ENCODE peak calls at places on chromosome 12, in six cellular contexts. One of them, this sample, is unnamed.

GRCh38 chr12:52360106-52360662 is 7.1 kb downstream of the KRT85 start:
- DNase-seq in MM.1S: no peak
- DNase-seq in ovary: no peak
- DNase-seq in astrocyte: no peak
- DNase-seq in heart left ventricle: no peak
- DNase-seq in tibial artery: peak; percentile 11
- DNase-seq in this sample: no peak

GRCh38 chr12:27185234-27186045 is 58.6 kb upstream of the STK38L start:
- DNase-seq in MM.1S: peak; percentile 99
- DNase-seq in ovary: no peak
- DNase-seq in astrocyte: peak; percentile 99
- DNase-seq in heart left ventricle: no peak
- DNase-seq in tibial artery: no peak
- DNase-seq in this sample: no peak

GRCh38 chr12:59736359-59736758 is 140.5 kb downstream of the SLC16A7 start:
- DNase-seq in MM.1S: no peak
- DNase-seq in ovary: no peak
- DNase-seq in astrocyte: no peak
- DNase-seq in heart left ventricle: no peak
- DNase-seq in tibial artery: no peak
- DNase-seq in this sample: no peak

GRCh38 chr12:100554608-100555077 is 18.8 kb upstream of the GAS2L3 start:
- DNase-seq in MM.1S: peak; percentile 57
- DNase-seq in ovary: no peak
- DNase-seq in astrocyte: peak; percentile 77
- DNase-seq in heart left ventricle: no peak
- DNase-seq in tibial artery: no peak
- DNase-seq in this sample: no peak

GRCh38 chr12:53820907-53821306 is 69.1 kb upstream of the CISTR start:
- DNase-seq in MM.1S: no peak
- DNase-seq in ovary: no peak
- DNase-seq in astrocyte: no peak
- DNase-seq in heart left ventricle: no peak
- DNase-seq in tibial artery: no peak
- DNase-seq in this sample: no peak

GRCh38 chr12:68428211-68428610 is 96.0 kb upstream of the MDM1 start:
- DNase-seq in MM.1S: no peak
- DNase-seq in ovary: no peak
- DNase-seq in astrocyte: no peak
- DNase-seq in heart left ventricle: no peak
- DNase-seq in tibial artery: no peak
- DNase-seq in this sample: no peak

GRCh38 chr12:40208707-40209106 is 16.1 kb upstream of the LRRK2 start:
- DNase-seq in MM.1S: peak; percentile 40
- DNase-seq in ovary: no peak
- DNase-seq in astrocyte: no peak
- DNase-seq in heart left ventricle: peak; percentile 28
- DNase-seq in tibial artery: peak; percentile 54
- DNase-seq in this sample: no peak

GRCh38 chr12:98295681-98296080 is 219.7 kb upstream of the TMPO start:
- DNase-seq in MM.1S: no peak
- DNase-seq in ovary: no peak
- DNase-seq in astrocyte: peak; percentile 61
- DNase-seq in heart left ventricle: no peak
- DNase-seq in tibial artery: no peak
- DNase-seq in this sample: no peak

GRCh38 chr12:102452605-102453004 is 27.8 kb downstream of the IGF1 start:
- DNase-seq in MM.1S: no peak
- DNase-seq in ovary: no peak
- DNase-seq in astrocyte: no peak
- DNase-seq in heart left ventricle: no peak
- DNase-seq in tibial artery: no peak
- DNase-seq in this sample: no peak

GRCh38 chr12:49366652-49367380 is 446 bp upstream of the SPATS2 start:
- DNase-seq in MM.1S: peak; percentile 97
- DNase-seq in ovary: peak; percentile 76
- DNase-seq in astrocyte: peak; percentile 88
- DNase-seq in heart left ventricle: peak; percentile 95
- DNase-seq in tibial artery: peak; percentile 79
- DNase-seq in this sample: peak; percentile 68

GRCh38 chr12:38823743-38824142 is 81.6 kb downstream of the CPNE8 start:
- DNase-seq in MM.1S: no peak
- DNase-seq in ovary: no peak
- DNase-seq in astrocyte: peak; percentile 12
- DNase-seq in heart left ventricle: no peak
- DNase-seq in tibial artery: no peak
- DNase-seq in this sample: no peak

GRCh38 chr12:102430661-102431060 is 49.7 kb downstream of the IGF1 start:
- DNase-seq in MM.1S: no peak
- DNase-seq in ovary: no peak
- DNase-seq in astrocyte: no peak
- DNase-seq in heart left ventricle: no peak
- DNase-seq in tibial artery: no peak
- DNase-seq in this sample: no peak

GRCh38 chr12:93970892-93971688 is 177.3 kb upstream of the PLXNC1 start:
- DNase-seq in MM.1S: no peak
- DNase-seq in ovary: no peak
- DNase-seq in astrocyte: no peak
- DNase-seq in heart left ventricle: no peak
- DNase-seq in tibial artery: no peak
- DNase-seq in this sample: no peak

GRCh38 chr12:49866859-49867579 is 24.1 kb upstream of the BCDIN3D start:
- DNase-seq in MM.1S: peak; percentile 58
- DNase-seq in ovary: peak; percentile 65
- DNase-seq in astrocyte: no peak
- DNase-seq in heart left ventricle: peak; percentile 77
- DNase-seq in tibial artery: peak; percentile 64
- DNase-seq in this sample: peak; percentile 70

GRCh38 chr12:2295941-2296461 is 243.2 kb downstream of the CACNA1C start:
- DNase-seq in MM.1S: no peak
- DNase-seq in ovary: no peak
- DNase-seq in astrocyte: peak; percentile 78
- DNase-seq in heart left ventricle: no peak
- DNase-seq in tibial artery: no peak
- DNase-seq in this sample: no peak

GRCh38 chr12:51910691-51911090 is 3.4 kb downstream of the ACVRL1 start:
- DNase-seq in MM.1S: no peak
- DNase-seq in ovary: no peak
- DNase-seq in astrocyte: no peak
- DNase-seq in heart left ventricle: peak; percentile 44
- DNase-seq in tibial artery: no peak
- DNase-seq in this sample: no peak

GRCh38 chr12:99879439-99879838 is 105.3 kb downstream of the ANKS1B start:
- DNase-seq in MM.1S: no peak
- DNase-seq in ovary: no peak
- DNase-seq in astrocyte: no peak
- DNase-seq in heart left ventricle: no peak
- DNase-seq in tibial artery: no peak
- DNase-seq in this sample: no peak

GRCh38 chr12:116142936-116143882 is 134.3 kb downstream of the MED13L start:
- DNase-seq in MM.1S: no peak
- DNase-seq in ovary: no peak
- DNase-seq in astrocyte: peak; percentile 92
- DNase-seq in heart left ventricle: no peak
- DNase-seq in tibial artery: no peak
- DNase-seq in this sample: no peak

GRCh38 chr12:16076553-16076952 is 165.4 kb downstream of the DERA start:
- DNase-seq in MM.1S: peak; percentile 58
- DNase-seq in ovary: no peak
- DNase-seq in astrocyte: no peak
- DNase-seq in heart left ventricle: no peak
- DNase-seq in tibial artery: no peak
- DNase-seq in this sample: no peak

GRCh38 chr12:65879878-65880277 is 55.6 kb downstream of the HMGA2 start:
- DNase-seq in MM.1S: no peak
- DNase-seq in ovary: no peak
- DNase-seq in astrocyte: peak; percentile 94
- DNase-seq in heart left ventricle: no peak
- DNase-seq in tibial artery: no peak
- DNase-seq in this sample: no peak

GRCh38 chr12:56528836-56529235 is 7.2 kb downstream of the RBMS2 start:
- DNase-seq in MM.1S: no peak
- DNase-seq in ovary: no peak
- DNase-seq in astrocyte: peak; percentile 8
- DNase-seq in heart left ventricle: no peak
- DNase-seq in tibial artery: no peak
- DNase-seq in this sample: no peak

GRCh38 chr12:32921397-32921796 is 24.8 kb upstream of the PKP2 start:
- DNase-seq in MM.1S: no peak
- DNase-seq in ovary: no peak
- DNase-seq in astrocyte: peak; percentile 69
- DNase-seq in heart left ventricle: no peak
- DNase-seq in tibial artery: no peak
- DNase-seq in this sample: no peak

GRCh38 chr12:110123861-110124183 is 335 bp upstream of the IFT81 start:
- DNase-seq in MM.1S: no peak
- DNase-seq in ovary: no peak
- DNase-seq in astrocyte: no peak
- DNase-seq in heart left ventricle: no peak
- DNase-seq in tibial artery: no peak
- DNase-seq in this sample: no peak

GRCh38 chr12:54009171-54010052 is 627 bp downstream of the HOXC8 start:
- DNase-seq in MM.1S: no peak
- DNase-seq in ovary: no peak
- DNase-seq in astrocyte: no peak
- DNase-seq in heart left ventricle: no peak
- DNase-seq in tibial artery: no peak
- DNase-seq in this sample: no peak

GRCh38 chr12:6937481-6938352 is 5.9 kb upstream of the RNU7-1 start:
- DNase-seq in MM.1S: peak; percentile 97
- DNase-seq in ovary: peak; percentile 89
- DNase-seq in astrocyte: peak; percentile 87
- DNase-seq in heart left ventricle: peak; percentile 95
- DNase-seq in tibial artery: peak; percentile 90
- DNase-seq in this sample: peak; percentile 92

GRCh38 chr12:6938353-6939186 is 5.0 kb upstream of the RNU7-1 start:
- DNase-seq in MM.1S: no peak
- DNase-seq in ovary: peak; percentile 43
- DNase-seq in astrocyte: no peak
- DNase-seq in heart left ventricle: no peak
- DNase-seq in tibial artery: no peak
- DNase-seq in this sample: no peak

GRCh38 chr12:6936642-6937480 is 6.8 kb upstream of the RNU7-1 start:
- DNase-seq in MM.1S: no peak
- DNase-seq in ovary: peak; percentile 63
- DNase-seq in astrocyte: no peak
- DNase-seq in heart left ventricle: peak; percentile 56
- DNase-seq in tibial artery: no peak
- DNase-seq in this sample: no peak

GRCh38 chr12:6941267-6941666 is 2.3 kb upstream of the RNU7-1 start:
- DNase-seq in MM.1S: no peak
- DNase-seq in ovary: peak; percentile 33
- DNase-seq in astrocyte: no peak
- DNase-seq in heart left ventricle: no peak
- DNase-seq in tibial artery: no peak
- DNase-seq in this sample: no peak

DNA sequence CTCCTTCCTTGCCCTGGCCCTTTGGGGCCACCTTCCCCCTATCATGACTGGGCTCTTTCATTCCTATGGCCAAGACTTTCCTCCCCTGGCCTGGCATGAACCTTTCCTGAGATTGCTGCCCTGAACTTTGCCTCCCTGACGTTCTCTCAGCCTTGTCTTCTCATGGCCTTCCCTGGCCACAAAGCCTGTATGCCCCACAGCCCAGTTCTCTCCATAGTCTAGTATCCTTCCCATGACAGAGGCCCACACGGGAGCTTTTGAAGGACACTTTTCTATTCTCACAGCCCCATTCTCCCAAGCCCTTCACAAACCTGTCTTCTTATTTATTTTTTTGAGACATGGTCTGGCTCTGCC is 4.5 kb upstream of the RNU7-1 start:
- DNase-seq in MM.1S: no peak
- DNase-seq in ovary: no peak
- DNase-seq in astrocyte: no peak
- DNase-seq in heart left ventricle: no peak
- DNase-seq in tibial artery: no peak
- DNase-seq in this sample: no peak
- H3K27ac ChIP-seq in MM.1S: no peak overlapping the region
- H3K27ac ChIP-seq in ovary: peak overlapping the region; percentile 93
- H3K27ac ChIP-seq in astrocyte: no peak overlapping the region
- H3K27ac ChIP-seq in heart left ventricle: no peak overlapping the region
- H3K27ac ChIP-seq in tibial artery: peak overlapping the region; percentile 99
- H3K27ac ChIP-seq in this sample: peak overlapping the region; percentile 99

GRCh38 chr12:128088926-128089325 is 178.0 kb upstream of the TMEM132C start:
- DNase-seq in MM.1S: no peak
- DNase-seq in ovary: no peak
- DNase-seq in astrocyte: no peak
- DNase-seq in heart left ventricle: no peak
- DNase-seq in tibial artery: no peak
- DNase-seq in this sample: no peak

GRCh38 chr12:128091931-128092330 is 175.0 kb upstream of the TMEM132C start:
- DNase-seq in MM.1S: no peak
- DNase-seq in ovary: no peak
- DNase-seq in astrocyte: no peak
- DNase-seq in heart left ventricle: no peak
- DNase-seq in tibial artery: no peak
- DNase-seq in this sample: no peak

GRCh38 chr12:128091101-128091795 is 175.7 kb upstream of the TMEM132C start:
- DNase-seq in MM.1S: no peak
- DNase-seq in ovary: no peak
- DNase-seq in astrocyte: no peak
- DNase-seq in heart left ventricle: no peak
- DNase-seq in tibial artery: no peak
- DNase-seq in this sample: no peak

GRCh38 chr12:128089961-128090360 is 177.0 kb upstream of the TMEM132C start:
- DNase-seq in MM.1S: no peak
- DNase-seq in ovary: no peak
- DNase-seq in astrocyte: no peak
- DNase-seq in heart left ventricle: no peak
- DNase-seq in tibial artery: no peak
- DNase-seq in this sample: no peak
- TF ChIP-seq CTCF in MM.1S: no peak
- TF ChIP-seq CTCF in ovary: no peak
- TF ChIP-seq CTCF in astrocyte: no peak
- TF ChIP-seq CTCF in heart left ventricle: no peak
- TF ChIP-seq CTCF in tibial artery: no peak
- TF ChIP-seq CTCF in this sample: no peak

GRCh38 chr12:129825316-129825715 is 78.5 kb downstream of the TMEM132D start:
- DNase-seq in MM.1S: no peak
- DNase-seq in ovary: no peak
- DNase-seq in astrocyte: no peak
- DNase-seq in heart left ventricle: no peak
- DNase-seq in tibial artery: no peak
- DNase-seq in this sample: no peak
- H3K9me3 ChIP-seq in MM.1S: no peaks in the 10 kb centered on the region
- H3K9me3 ChIP-seq in ovary: no peaks in the 10 kb centered on the region
- H3K9me3 ChIP-seq in astrocyte: no peaks in the 10 kb centered on the region
- H3K9me3 ChIP-seq in heart left ventricle: no peaks in the 10 kb centered on the region
- H3K9me3 ChIP-seq in tibial artery: no peaks in the 10 kb centered on the region
- H3K9me3 ChIP-seq in this sample: peaks cover 20% of the 10 kb centered on the region

DNA sequence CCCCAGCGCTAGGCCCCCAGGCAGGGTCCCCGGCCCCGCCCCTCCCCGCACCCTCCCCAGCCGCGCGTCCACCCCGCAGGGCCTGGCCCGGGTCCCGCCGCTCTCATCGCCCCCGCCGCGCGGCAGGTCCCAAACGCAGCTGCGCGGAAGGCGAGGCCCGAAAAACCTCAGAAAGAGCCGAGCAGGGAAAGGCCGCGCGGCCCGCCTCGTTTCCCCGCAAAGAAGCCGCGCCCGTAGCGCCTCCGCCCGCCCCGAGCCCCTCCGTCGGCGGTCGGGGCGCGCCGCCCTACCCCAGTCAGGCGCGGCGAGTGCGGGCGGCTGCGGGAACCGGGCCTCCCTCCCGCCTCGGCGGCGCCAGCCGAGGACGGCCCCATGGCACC is 321 bp downstream of the POLE start:
- DNase-seq in MM.1S: no peak
- DNase-seq in ovary: peak; percentile 20
- DNase-seq in astrocyte: no peak
- DNase-seq in heart left ventricle: peak; percentile 43
- DNase-seq in tibial artery: no peak
- DNase-seq in this sample: no peak
- H3K27ac ChIP-seq in MM.1S: peak overlapping the region; percentile 45
- H3K27ac ChIP-seq in ovary: peak overlapping the region; percentile 53
- H3K27ac ChIP-seq in astrocyte: peak overlapping the region; percentile 56
- H3K27ac ChIP-seq in heart left ventricle: peak overlapping the region; percentile 62
- H3K27ac ChIP-seq in tibial artery: peak overlapping the region; percentile 81
- H3K27ac ChIP-seq in this sample: peak overlapping the region; percentile 84

This sample was measured in breast epithelium.